ENCODE peak calls at places on chromosomes 2 and 18, in four cellular contexts. J is PC-9, N is upper lobe of left lung, P is AG04450. G is an unnamed sample.
A peak's percentile ranks its signal among the peaks of the same experiment; 100 is the strongest.

GRCh38 chr2:111168528-111168929 is 47.8 kb downstream of the BCL2L11 start:
- DNase-seq in N (no peak), J (peak; percentile 53), P (peak; percentile 44), G (peak; percentile 61)

GRCh38 chr2:121662651-121663050 is 13.4 kb upstream of the CLASP1 start:
- DNase-seq in J (no peak), N (no peak), P (no peak), G (no peak)

GRCh38 chr2:109663721-109664120 is 49.6 kb downstream of the SOWAHC start:
- DNase-seq in N (no peak), P (no peak), J (no peak), G (no peak)

GRCh38 chr18:22177496-22177866 is 8.1 kb downstream of the GATA6 start:
- DNase-seq in P (no peak), N (no peak), J (no peak), G (no peak)

GRCh38 chr18:79513381-79514081 is 117.8 kb downstream of the NFATC1 start:
- DNase-seq in J (no peak), P (no peak), N (peak; percentile 59), G (no peak)

GRCh38 chr18:64100136-64100922 is 48.6 kb downstream of the LINC00305 start:
- DNase-seq in N (no peak), P (no peak), J (no peak), G (no peak)

GRCh38 chr2:20506281-20506685 is 59.4 kb downstream of the RHOB start:
- DNase-seq in P (peak; percentile 23), N (no peak), J (peak; percentile 32), G (no peak)

GRCh38 chr2:18630941-18631340 is 41.6 kb upstream of the NT5C1B start:
- DNase-seq in N (no peak), P (no peak), J (peak; percentile 49), G (no peak)

GRCh38 chr18:63131106-63131943 is 188.2 kb downstream of the BCL2 start:
- DNase-seq in P (peak; percentile 16), N (no peak), J (no peak), G (no peak)

GRCh38 chr2:85823951-85824350 is 64.8 kb downstream of the ST3GAL5 start:
- DNase-seq in N (no peak), P (no peak), J (no peak), G (no peak)

GRCh38 chr18:79609021-79609461 is 70.6 kb upstream of the CTDP1 start:
- DNase-seq in P (no peak), J (no peak), N (peak; percentile 46), G (no peak)

GRCh38 chr2:233655043-233655442 is 16.7 kb upstream of the UGT1A9 start:
- DNase-seq in P (no peak), J (no peak), N (no peak), G (no peak)

GRCh38 chr2:218257390-218257981 is 3.3 kb upstream of the GPBAR1 start:
- DNase-seq in N (no peak), P (no peak), J (no peak), G (no peak)

GRCh38 chr18:31538837-31539236 is 40.9 kb downstream of the DSG2 start:
- DNase-seq in N (no peak), J (no peak), P (no peak), G (no peak)

GRCh38 chr2:224584111-224584764 is 925 bp downstream of the CUL3 start:
- DNase-seq in J (no peak), P (no peak), N (no peak), G (peak; percentile 58)

GRCh38 chr2:196075196-196075595 is 6.6 kb upstream of the DNAH7 start:
- DNase-seq in J (no peak), N (no peak), P (no peak), G (no peak)

DNA sequence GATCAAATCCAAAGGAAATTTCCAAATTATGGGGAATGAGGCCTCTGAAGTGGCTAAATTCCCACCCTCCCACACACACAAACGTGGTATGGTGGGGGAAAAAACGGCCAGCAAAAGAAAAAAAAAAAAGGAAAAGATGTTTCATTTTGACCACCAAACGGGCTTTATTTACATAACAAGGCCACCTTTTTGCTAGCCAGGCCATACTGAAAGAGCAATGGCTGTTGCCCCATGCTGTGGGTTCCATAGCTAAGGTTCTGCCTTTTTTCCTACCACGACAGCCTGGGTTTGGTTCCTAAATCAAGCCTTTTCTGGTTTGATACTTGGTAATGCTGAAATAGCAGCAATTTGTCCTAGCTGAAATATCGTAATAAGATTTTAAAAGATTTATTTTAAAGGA is 14.0 kb upstream of the IL1B start:
- DNase-seq in P (no peak), J (no peak), N (no peak), G (no peak)
- H3K9me3 ChIP-seq in P (no peaks in the 10 kb centered on the region), J (no peaks in the 10 kb centered on the region), N (no peaks in the 10 kb centered on the region), G (no peaks in the 10 kb centered on the region)

GRCh38 chr2:89850881-89851582 is 1159.6 kb downstream of the RPIA start:
- DNase-seq in J (no peak), N (no peak), P (no peak), G (no peak)

GRCh38 chr2:89851583-89851905 is 1160.1 kb downstream of the RPIA start:
- DNase-seq in N (no peak), J (no peak), P (no peak), G (no peak)

GRCh38 chr2:89848763-89849162 is 1157.3 kb downstream of the RPIA start:
- DNase-seq in J (no peak), N (no peak), P (no peak), G (no peak)

GRCh38 chr2:89849731-89850130 is 1158.3 kb downstream of the RPIA start:
- DNase-seq in P (no peak), J (no peak), N (no peak), G (no peak)

GRCh38 chr2:89850481-89850880 is 1159.0 kb downstream of the RPIA start:
- DNase-seq in J (no peak), P (no peak), N (no peak), G (no peak)
- H3K9me3 ChIP-seq in J (no peaks in the 10 kb centered on the region), P (peaks cover 21% of the 10 kb centered on the region), N (no peaks in the 10 kb centered on the region), G (no peaks in the 10 kb centered on the region)

GRCh38 chr18:78499586-78499985 is 480.0 kb upstream of the SALL3 start:
- DNase-seq in N (no peak), P (no peak), J (no peak), G (no peak)
- H3K9me3 ChIP-seq in N (no peaks in the 10 kb centered on the region), P (peaks cover 85% of the 10 kb centered on the region), J (no peaks in the 10 kb centered on the region), G (no peaks in the 10 kb centered on the region)

GRCh38 chr2:152165780-152166179 is 9.8 kb downstream of the STAM2 start:
- DNase-seq in N (no peak), J (no peak), P (no peak), G (no peak)

GRCh38 chr2:152161598-152161997 is 14.0 kb downstream of the STAM2 start:
- DNase-seq in N (no peak), J (no peak), P (no peak), G (no peak)

GRCh38 chr2:152166633-152167032 is 8.9 kb downstream of the STAM2 start:
- DNase-seq in N (no peak), P (no peak), J (no peak), G (no peak)

GRCh38 chr2:152165306-152165705 is 10.3 kb downstream of the STAM2 start:
- DNase-seq in N (no peak), P (no peak), J (no peak), G (no peak)

GRCh38 chr2:152162141-152162540 is 13.4 kb downstream of the STAM2 start:
- DNase-seq in J (no peak), P (no peak), N (no peak), G (no peak)
- H3K9me3 ChIP-seq in J (no peaks in the 10 kb centered on the region), P (peaks cover 9% of the 10 kb centered on the region), N (peaks cover 4% of the 10 kb centered on the region), G (no peaks in the 10 kb centered on the region)

GRCh38 chr18:43931439-43931838 is 654.1 kb upstream of the SYT4 start:
- DNase-seq in J (no peak), P (no peak), N (no peak), G (no peak)

GRCh38 chr18:43934322-43935050 is 657.2 kb upstream of the SYT4 start:
- DNase-seq in J (no peak), P (no peak), N (no peak), G (no peak)

GRCh38 chr18:43935051-43935412 is 657.7 kb upstream of the SYT4 start:
- DNase-seq in N (no peak), J (no peak), P (peak; percentile 71), G (no peak)

GRCh38 chr18:43933177-43933576 is 655.9 kb upstream of the SYT4 start:
- DNase-seq in P (no peak), N (no peak), J (no peak), G (no peak)

DNA sequence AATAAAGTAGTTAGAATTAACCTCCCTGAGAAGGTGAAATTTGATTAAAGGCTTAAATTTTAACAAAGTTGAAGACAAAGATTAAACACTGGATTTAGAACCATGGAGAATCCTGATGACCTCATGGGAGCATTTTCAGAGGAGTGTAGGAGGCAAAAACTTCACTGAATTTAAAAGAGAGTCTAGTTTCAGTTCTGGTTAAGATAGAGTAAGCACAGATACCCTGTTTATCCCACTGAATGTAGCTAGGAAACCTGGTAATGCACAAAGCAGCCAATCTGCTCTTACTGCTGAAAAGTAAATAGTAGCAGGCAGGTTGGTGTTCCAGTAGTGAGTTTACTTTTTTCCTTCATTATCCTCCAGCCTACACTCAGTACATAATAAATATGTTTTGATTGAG is 654.9 kb upstream of the SYT4 start:
- DNase-seq in P (no peak), J (no peak), N (no peak), G (no peak)
- H3K9me3 ChIP-seq in P (no peaks in the 10 kb centered on the region), J (no peaks in the 10 kb centered on the region), N (no peaks in the 10 kb centered on the region), G (no peaks in the 10 kb centered on the region)